ENCODE peak calls at places on chromosomes 7 and 10, in nine cellular contexts. H, F, G, C, Z, J, N, M and I are unnamed samples. For H3K4me1, the result is how much of the 10 kb centered on the place peaks cover.

GRCh38 chr10:91422915-91423314 is 12.8 kb downstream of the HECTD2 start:
- DNase-seq in M (no peak), J (no peak), Z (no peak), G (no peak), H (no peak), C (no peak), F (no peak), N (no peak), I (no peak)

GRCh38 chr7:64876792-64877713 is 26.0 kb upstream of the ZNF273 start:
- DNase-seq in H (no peak), J (no peak), C (peak), M (no peak), N (peak), F (no peak), Z (peak), G (peak), I (peak)

GRCh38 chr10:80410578-80411145 is 2.3 kb downstream of the PRXL2A start:
- DNase-seq in C (no peak), G (no peak), M (no peak), Z (no peak), H (no peak), F (no peak), J (no peak), N (no peak), I (no peak)

GRCh38 chr7:133789951-133790350 is 337.2 kb upstream of the LRGUK start:
- DNase-seq in Z (no peak), C (no peak), J (no peak), N (no peak), M (no peak), G (no peak), F (no peak), H (no peak), I (no peak)

GRCh38 chr7:111012152-111012551 is 78.8 kb upstream of the LRRN3 start:
- DNase-seq in F (no peak), J (no peak), N (no peak), M (no peak), Z (no peak), C (no peak), H (no peak), G (no peak), I (no peak)

GRCh38 chr10:78754269-78755074 is 314.3 kb upstream of the ZMIZ1 start:
- DNase-seq in H (peak), F (no peak), C (no peak), M (no peak), Z (no peak), N (no peak), G (no peak), J (peak), I (no peak)

GRCh38 chr10:68224810-68225209 is 7.1 kb downstream of the ATOH7 start:
- DNase-seq in Z (no peak), F (no peak), H (no peak), M (no peak), J (no peak), N (no peak), C (no peak), G (no peak), I (no peak)

GRCh38 chr7:138169441-138169851 is 93.2 kb downstream of the AKR1D1 start:
- DNase-seq in N (no peak), H (no peak), C (no peak), G (no peak), J (no peak), Z (no peak), M (no peak), F (no peak), I (no peak)

GRCh38 chr7:154388412-154388811 is 336.2 kb downstream of the DPP6 start:
- DNase-seq in C (no peak), H (no peak), N (no peak), M (no peak), J (no peak), F (no peak), Z (no peak), G (no peak), I (no peak)

GRCh38 chr10:78528749-78529204 is 495.1 kb downstream of the RPS24 start:
- DNase-seq in M (no peak), J (peak), Z (peak), G (peak), F (peak), H (no peak), C (no peak), N (no peak), I (peak)

GRCh38 chr7:47506716-47507354 is 75.1 kb downstream of the TNS3 start:
- DNase-seq in J (no peak), G (no peak), M (peak), N (no peak), H (no peak), Z (peak), C (peak), F (peak), I (no peak)

GRCh38 chr7:15446722-15447121 is 115.1 kb downstream of the AGMO start:
- DNase-seq in G (no peak), M (no peak), Z (no peak), F (no peak), N (no peak), H (no peak), J (no peak), C (no peak), I (no peak)

GRCh38 chr10:43229208-43230061 is 37.4 kb downstream of the RASGEF1A start:
- DNase-seq in Z (peak), J (no peak), N (peak), C (no peak), G (peak), F (peak), M (no peak), H (peak), I (no peak)

GRCh38 chr7:42096262-42096661 is 140.7 kb downstream of the GLI3 start:
- DNase-seq in Z (no peak), G (no peak), H (no peak), N (no peak), J (no peak), F (no peak), M (no peak), C (no peak), I (no peak)

GRCh38 chr10:97069576-97070362 is 116.0 kb downstream of the SLIT1 start:
- DNase-seq in C (no peak), N (no peak), F (no peak), M (no peak), Z (no peak), G (no peak), H (no peak), J (no peak), I (no peak)

GRCh38 chr10:112565434-112566053 is 118.5 kb downstream of the VTI1A start:
- DNase-seq in C (peak), Z (peak), M (no peak), G (no peak), F (no peak), N (no peak), J (peak), H (no peak), I (peak)

GRCh38 chr7:75915416-75916156 is 631 bp downstream of the POR start:
- DNase-seq in J (peak), F (peak), H (peak), C (peak), G (peak), Z (peak), N (peak), M (peak), I (peak)

GRCh38 chr10:22222236-22223190 is 4.7 kb upstream of the EBLN1 start:
- DNase-seq in F (no peak), M (no peak), G (no peak), C (no peak), Z (no peak), H (no peak), N (no peak), J (no peak), I (no peak)

GRCh38 chr7:124783271-124783670 is 17.7 kb upstream of the GPR37 start:
- DNase-seq in J (no peak), N (no peak), Z (no peak), H (no peak), C (no peak), G (no peak), M (no peak), F (no peak), I (no peak)

GRCh38 chr7:41148521-41148951 is 554.4 kb downstream of the INHBA start:
- DNase-seq in N (no peak), Z (no peak), J (no peak), F (no peak), C (no peak), M (no peak), G (no peak), H (no peak), I (peak)

GRCh38 chr7:112495820-112496462 is 15.2 kb downstream of the LSMEM1 start:
- DNase-seq in F (peak), M (peak), J (peak), N (peak), Z (peak), G (peak), H (no peak), C (peak), I (peak)

GRCh38 chr7:85186083-85186520 is 754 bp downstream of the SEMA3D start:
- DNase-seq in G (peak), H (peak), C (peak), M (peak), F (peak), Z (peak), N (peak), J (no peak), I (peak)

GRCh38 chr7:100418930-100419659 is 9.4 kb downstream of the ZCWPW1 start:
- DNase-seq in J (no peak), Z (no peak), C (no peak), G (no peak), H (no peak), M (no peak), N (no peak), F (no peak), I (no peak)

GRCh38 chr10:86346794-86347665 is 19.6 kb downstream of the GRID1 start:
- DNase-seq in N (peak), Z (no peak), F (no peak), G (peak), M (no peak), H (no peak), J (no peak), C (no peak), I (no peak)

GRCh38 chr10:25059990-25060389 is 43.6 kb downstream of the THNSL1 start:
- DNase-seq in G (no peak), Z (peak), M (peak), J (peak), H (peak), N (no peak), C (peak), F (peak), I (peak)

GRCh38 chr7:22663319-22663718 is 63.7 kb upstream of the IL6 start:
- DNase-seq in M (no peak), Z (no peak), F (no peak), H (no peak), G (no peak), J (no peak), N (no peak), C (no peak), I (no peak)

GRCh38 chr7:140165422-140165821 is 11.4 kb downstream of the KDM7A start:
- DNase-seq in C (no peak), J (no peak), F (no peak), Z (no peak), G (no peak), H (no peak), N (no peak), M (no peak), I (no peak)

GRCh38 chr7:130154131-130154500 is 51.1 kb downstream of the TMEM209 start:
- DNase-seq in H (peak), F (no peak), G (no peak), N (no peak), C (no peak), Z (no peak), M (no peak), J (no peak), I (no peak)

GRCh38 chr7:29479606-29480200 is 83.9 kb upstream of the PRR15 start:
- DNase-seq in F (peak), Z (no peak), H (peak), N (peak), J (no peak), M (peak), C (peak), G (no peak), I (no peak)

GRCh38 chr10:14240253-14241189 is 90.2 kb downstream of the FRMD4A start:
- DNase-seq in Z (no peak), N (no peak), C (no peak), J (no peak), F (no peak), M (no peak), H (no peak), G (no peak), I (no peak)

GRCh38 chr7:134154581-134155130 is 27.5 kb downstream of the LRGUK start:
- DNase-seq in Z (no peak), J (no peak), F (no peak), M (no peak), H (no peak), G (no peak), C (no peak), N (no peak), I (no peak)

GRCh38 chr7:150962743-150963399 is 15.2 kb downstream of the KCNH2 start:
- DNase-seq in H (peak), G (no peak), J (peak), C (peak), Z (peak), N (peak), M (peak), F (peak), I (no peak)

GRCh38 chr10:16887565-16887964 is 70.3 kb upstream of the RSU1 start:
- DNase-seq in C (no peak), Z (no peak), G (no peak), M (no peak), H (no peak), N (no peak), J (no peak), F (no peak), I (no peak)

GRCh38 chr7:32117837-32118236 is 47.6 kb upstream of the PDE1C start:
- DNase-seq in J (no peak), F (no peak), Z (no peak), M (no peak), N (no peak), C (no peak), H (no peak), G (no peak), I (no peak)

GRCh38 chr7:32119790-32120196 is 49.6 kb upstream of the PDE1C start:
- DNase-seq in C (no peak), N (no peak), Z (no peak), M (no peak), F (no peak), G (no peak), H (no peak), J (no peak), I (no peak)

GRCh38 chr7:32115831-32116230 is 45.6 kb upstream of the PDE1C start:
- DNase-seq in H (no peak), J (no peak), M (no peak), Z (no peak), G (no peak), F (no peak), N (no peak), C (no peak), I (no peak)

GRCh38 chr7:32116436-32116835 is 46.2 kb upstream of the PDE1C start:
- DNase-seq in H (no peak), N (no peak), Z (no peak), C (no peak), M (no peak), J (no peak), G (no peak), F (no peak), I (no peak)
- H3K27ac ChIP-seq in H (no peak), N (no peak), Z (no peak), C (no peak), M (no peak), J (no peak), G (no peak), F (no peak), I (no peak)

DNA sequence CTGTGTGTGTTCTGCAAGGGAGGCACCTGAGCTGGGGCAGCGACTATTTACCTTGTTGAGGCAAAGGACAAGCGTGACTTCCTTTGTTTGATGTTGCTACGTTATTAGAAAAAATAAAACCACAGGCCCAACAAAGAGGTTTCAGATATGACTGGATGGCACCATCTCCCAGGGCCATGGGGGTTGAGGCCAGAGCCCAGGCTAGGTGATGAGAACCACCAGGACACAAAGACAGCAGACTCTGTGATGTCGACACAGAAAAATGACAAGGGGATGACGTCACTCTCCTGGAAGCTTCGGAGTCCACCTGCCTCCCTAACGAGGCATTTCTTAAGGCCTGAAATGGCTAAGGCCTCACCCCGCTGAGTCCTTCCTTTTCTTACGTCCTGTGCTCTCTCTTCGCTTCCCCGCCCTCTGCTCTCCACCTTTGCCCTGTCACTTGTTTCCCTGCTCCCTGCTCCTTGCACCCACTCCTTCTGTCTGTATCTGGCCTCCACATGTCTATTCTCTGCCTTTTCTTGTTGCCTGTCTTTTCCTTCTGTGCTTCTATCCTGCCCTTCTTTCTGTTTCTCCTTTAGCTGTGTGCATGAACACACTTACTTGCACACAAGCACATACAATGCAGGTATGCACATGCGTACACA is 82.9 kb upstream of the ADRB1 start:
- DNase-seq in N (no peak), H (peak), J (peak), M (no peak), Z (no peak), F (no peak), C (no peak), G (no peak), I (peak)
- H3K4me1 ChIP-seq in N (under half), H (under half), J (half or more), M (under half), Z (under half), F (under half), C (under half), G (under half), I (under half)

GRCh38 chr10:120850911-120851865 is at the start of gene WDR11:
- DNase-seq in G (peak), Z (peak), J (peak), M (peak), N (peak), H (peak), C (peak), F (peak), I (peak)
- TF ChIP-seq POLR2A in G (no peak), Z (peak), J (peak), M (peak), N (peak), H (peak), C (no peak), F (no peak), I (peak)

GRCh38 chr7:101728888-101729883 is 88.2 kb upstream of the CUX1 start:
- DNase-seq in Z (no peak), N (no peak), H (peak), F (no peak), C (no peak), G (no peak), M (no peak), J (peak), I (no peak)
- H3K27ac ChIP-seq in Z (no peak), N (no peak), H (peak), F (no peak), C (no peak), G (no peak), M (no peak), J (no peak), I (no peak)

GRCh38 chr7:50265968-50266694 is 38.4 kb upstream of the IKZF1 start:
- DNase-seq in G (no peak), Z (no peak), M (no peak), N (no peak), F (no peak), J (no peak), H (no peak), C (no peak), I (no peak)

GRCh38 chr7:50264908-50265307 is 39.6 kb upstream of the IKZF1 start:
- DNase-seq in N (no peak), M (no peak), H (no peak), G (no peak), C (no peak), J (no peak), Z (no peak), F (no peak), I (no peak)

GRCh38 chr7:50262916-50263690 is 41.4 kb upstream of the IKZF1 start:
- DNase-seq in N (no peak), H (no peak), Z (no peak), F (no peak), J (no peak), G (no peak), C (no peak), M (no peak), I (no peak)

GRCh38 chr7:50266893-50267386 is 37.6 kb upstream of the IKZF1 start:
- DNase-seq in H (peak), N (no peak), Z (peak), F (no peak), J (no peak), G (no peak), M (no peak), C (no peak), I (no peak)

GRCh38 chr7:50261593-50261992 is 42.9 kb upstream of the IKZF1 start:
- DNase-seq in N (no peak), M (no peak), H (no peak), G (no peak), J (no peak), F (no peak), Z (no peak), C (no peak), I (no peak)
- H3K4me1 ChIP-seq in N (under half), M (under half), H (under half), G (under half), J (under half), F (under half), Z (under half), C (under half), I (under half)

GRCh38 chr10:132419631-132420468 is 22.9 kb downstream of the PWWP2B start:
- DNase-seq in H (no peak), C (no peak), J (no peak), M (no peak), F (no peak), G (no peak), N (no peak), Z (peak), I (no peak)

GRCh38 chr10:132422931-132423813 is 26.2 kb downstream of the PWWP2B start:
- DNase-seq in C (no peak), J (no peak), M (no peak), N (no peak), G (no peak), H (no peak), F (no peak), Z (no peak), I (no peak)

GRCh38 chr10:132422169-132422691 is 25.2 kb downstream of the PWWP2B start:
- DNase-seq in C (no peak), H (no peak), Z (no peak), M (no peak), N (no peak), F (no peak), G (no peak), J (no peak), I (no peak)

GRCh38 chr10:132420469-132421376 is 23.7 kb downstream of the PWWP2B start:
- DNase-seq in G (no peak), J (peak), F (no peak), C (no peak), N (no peak), H (peak), M (no peak), Z (peak), I (no peak)

DNA sequence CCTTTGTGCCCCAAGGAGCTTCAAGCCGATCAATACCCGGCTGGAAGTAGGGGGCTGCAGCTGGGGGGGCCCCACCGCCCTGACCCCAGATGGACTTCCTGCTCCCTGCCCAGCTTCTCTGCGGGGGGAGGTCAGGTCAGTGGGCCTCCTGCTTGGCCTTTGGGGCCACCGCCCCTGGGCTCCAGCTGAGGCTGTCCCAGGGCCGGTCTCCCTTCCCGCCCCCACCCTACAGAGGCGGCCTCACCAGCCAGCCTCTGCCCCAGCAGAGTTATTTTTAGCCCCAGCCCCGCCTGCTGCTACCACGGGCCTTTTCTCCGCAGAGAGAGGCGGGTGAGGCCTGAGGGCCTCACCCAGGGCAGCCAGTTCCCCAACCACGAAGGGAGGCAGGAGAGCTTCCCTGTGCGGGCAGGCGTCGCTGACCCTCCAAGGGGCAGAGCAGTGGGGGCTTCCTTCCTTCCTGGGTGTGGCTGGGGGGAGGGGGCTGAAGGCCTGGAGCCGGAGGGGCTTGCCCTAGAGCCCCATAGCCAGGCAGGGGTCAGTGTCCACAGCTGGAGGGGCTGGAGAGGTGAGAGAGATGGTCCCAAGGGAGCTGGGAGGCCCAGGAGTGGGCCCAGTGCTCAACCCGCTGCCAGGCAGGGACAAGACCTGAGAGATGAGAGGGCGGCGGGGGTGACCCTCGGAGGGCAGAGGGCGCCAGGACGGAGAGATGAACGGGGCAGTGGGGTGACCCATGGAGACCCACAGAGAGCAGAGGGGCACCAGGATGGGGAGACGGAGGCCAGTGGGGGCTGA is 24.6 kb downstream of the PWWP2B start:
- DNase-seq in Z (peak), M (peak), G (no peak), N (peak), F (peak), J (peak), C (peak), H (peak), I (peak)
- TF ChIP-seq POLR2A in Z (peak), M (no peak), G (no peak), N (no peak), F (no peak), J (no peak), C (no peak), H (no peak), I (peak)